ENCODE peak calls at places on chromosome 13, in six cellular contexts. S is body of pancreas, H is aorta, O is uterus, Z is cardiac muscle cell, P is fibroblast of lung. A is an unnamed sample. For H3K4me1 and H3K9me3, the result is how much of the 10 kb centered on the place peaks cover.

GRCh38 chr13:106446011-106446410 is 89.5 kb downstream of the EFNB2 start:
- DNase-seq in S (no peak), H (no peak), O (no peak), Z (peak), P (no peak), A (no peak)

GRCh38 chr13:44465318-44465717 is 91.7 kb downstream of the SERP2 start:
- DNase-seq in S (no peak), H (no peak), O (no peak), Z (no peak), P (no peak), A (no peak)

GRCh38 chr13:82758056-82758455 is 1124.2 kb downstream of the SLITRK1 start:
- DNase-seq in S (no peak), H (no peak), O (no peak), Z (peak), P (no peak), A (no peak)

GRCh38 chr13:99898421-99898820 is 73.1 kb downstream of the ZIC5 start:
- DNase-seq in S (no peak), H (no peak), O (no peak), Z (no peak), P (no peak), A (no peak)

GRCh38 chr13:21130116-21130515 is 46.2 kb downstream of the SKA3 start:
- DNase-seq in S (no peak), H (no peak), O (no peak), Z (no peak), P (no peak), A (no peak)

GRCh38 chr13:39910833-39911232 is 255.4 kb downstream of the COG6 start:
- DNase-seq in S (no peak), H (peak), O (no peak), Z (peak), P (peak), A (peak)

GRCh38 chr13:34817246-34817645 is 124.8 kb upstream of the NBEA start:
- DNase-seq in S (no peak), H (no peak), O (no peak), Z (no peak), P (no peak), A (no peak)

GRCh38 chr13:64457976-64458375 is 2772.2 kb downstream of the PCDH9 start:
- DNase-seq in S (no peak), H (no peak), O (no peak), Z (peak), P (peak), A (no peak)

GRCh38 chr13:44274838-44275237 is 98.8 kb upstream of the SERP2 start:
- DNase-seq in S (no peak), H (no peak), O (peak), Z (no peak), P (peak), A (no peak)

GRCh38 chr13:106417467-106418110 is 117.9 kb downstream of the EFNB2 start:
- DNase-seq in S (no peak), H (no peak), O (no peak), Z (no peak), P (peak), A (no peak)

GRCh38 chr13:45545686-45546409 is 69.7 kb downstream of the ERICH6B start:
- DNase-seq in S (no peak), H (no peak), O (no peak), Z (no peak), P (no peak), A (no peak)

GRCh38 chr13:111219306-111219705 is 101.1 kb upstream of the TEX29 start:
- DNase-seq in S (peak), H (peak), O (no peak), Z (peak), P (peak), A (peak)

GRCh38 chr13:28741080-28741479 is 22.3 kb upstream of the SLC46A3 start:
- DNase-seq in S (no peak), H (no peak), O (no peak), Z (no peak), P (no peak), A (no peak)

GRCh38 chr13:109729031-109729870 is 57.1 kb downstream of the IRS2 start:
- DNase-seq in S (no peak), H (no peak), O (no peak), Z (peak), P (no peak), A (no peak)

GRCh38 chr13:62643007-62643483 is 1227.4 kb upstream of the PCDH20 start:
- DNase-seq in S (no peak), H (no peak), O (no peak), Z (no peak), P (peak), A (no peak)

GRCh38 chr13:101416181-101417042 is at the start of gene NALCN:
- DNase-seq in S (peak), H (peak), O (no peak), Z (peak), P (peak), A (peak)

GRCh38 chr13:23718916-23719470 is 148.8 kb downstream of the TNFRSF19 start:
- DNase-seq in S (no peak), H (no peak), O (no peak), Z (no peak), P (peak), A (no peak)

GRCh38 chr13:38308736-38309135 is 40.9 kb upstream of the UFM1 start:
- DNase-seq in S (no peak), H (no peak), O (no peak), Z (peak), P (peak), A (no peak)

GRCh38 chr13:79749985-79750551 is 269.1 kb downstream of the NDFIP2 start:
- DNase-seq in S (peak), H (peak), O (peak), Z (peak), P (peak), A (peak)

GRCh38 chr13:76621726-76622125 is 264.5 kb downstream of the KCTD12 start:
- DNase-seq in S (no peak), H (no peak), O (no peak), Z (no peak), P (peak), A (no peak)

GRCh38 chr13:33352023-33352422 is 66.5 kb upstream of the STARD13 start:
- DNase-seq in S (no peak), H (no peak), O (no peak), Z (no peak), P (no peak), A (no peak)

GRCh38 chr13:40197049-40197448 is 469.4 kb downstream of the FOXO1 start:
- DNase-seq in S (no peak), H (no peak), O (no peak), Z (no peak), P (no peak), A (no peak)

GRCh38 chr13:78241278-78241919 is 322.8 kb upstream of the EDNRB start:
- DNase-seq in S (peak), H (no peak), O (no peak), Z (peak), P (peak), A (peak)

GRCh38 chr13:27643334-27644158 is 21.9 kb downstream of the POLR1D start:
- DNase-seq in S (no peak), H (no peak), O (no peak), Z (no peak), P (no peak), A (no peak)

GRCh38 chr13:27638521-27638920 is 16.8 kb downstream of the POLR1D start:
- DNase-seq in S (no peak), H (no peak), O (peak), Z (peak), P (peak), A (no peak)

GRCh38 chr13:27644302-27644701 is 22.6 kb downstream of the POLR1D start:
- DNase-seq in S (peak), H (no peak), O (no peak), Z (peak), P (peak), A (no peak)

GRCh38 chr13:27639186-27639585 is 17.5 kb downstream of the POLR1D start:
- DNase-seq in S (no peak), H (no peak), O (no peak), Z (no peak), P (no peak), A (no peak)

DNA sequence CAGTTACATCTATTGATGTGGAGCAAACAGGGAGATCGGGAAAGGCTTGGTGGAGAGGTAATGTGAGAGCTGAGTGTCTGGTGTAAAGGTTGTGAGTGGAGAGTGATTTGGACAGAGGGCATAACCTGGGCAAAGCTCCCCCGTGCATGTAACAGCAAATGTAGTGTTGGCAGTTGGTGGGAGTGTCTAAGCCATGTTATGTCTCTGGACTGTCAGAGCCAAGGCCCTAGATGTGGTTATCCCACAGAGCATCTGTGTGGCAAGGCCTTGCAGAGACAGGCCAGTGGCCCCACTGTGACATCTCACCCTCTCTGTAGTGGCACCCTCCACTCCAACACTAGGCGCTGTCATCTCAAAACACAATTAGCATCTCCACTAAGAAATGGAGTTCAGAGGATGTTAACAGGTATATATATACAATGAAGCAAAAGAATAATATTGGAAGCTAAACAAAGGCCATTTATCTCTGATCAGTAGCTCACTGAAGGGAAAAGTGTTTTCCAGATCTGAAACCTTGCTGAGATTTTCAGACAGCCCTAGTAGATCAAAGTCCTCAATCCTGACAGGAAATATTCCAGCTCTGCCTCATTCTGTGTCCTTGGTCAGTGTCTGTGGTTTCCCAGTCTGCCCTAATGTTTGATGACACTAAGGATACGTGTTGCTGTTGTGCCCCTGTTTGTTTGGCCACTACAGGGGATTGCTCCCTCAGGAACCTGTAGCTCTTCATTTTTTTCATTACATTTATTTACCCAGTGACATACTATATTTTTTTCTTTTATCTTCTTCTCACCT is 20.2 kb downstream of the POLR1D start:
- DNase-seq in S (no peak), H (no peak), O (no peak), Z (no peak), P (no peak), A (no peak)
- H3K4me1 ChIP-seq in S (under half), H (under half), O (under half), Z (under half), P (under half), A (half or more)

GRCh38 chr13:94708031-94708571 is 4.2 kb downstream of the SOX21 start:
- DNase-seq in S (no peak), H (no peak), O (no peak), Z (no peak), P (no peak), A (no peak)

GRCh38 chr13:94708971-94709614 is 3.3 kb downstream of the SOX21 start:
- DNase-seq in S (no peak), H (no peak), O (no peak), Z (no peak), P (no peak), A (no peak)

GRCh38 chr13:94706854-94707399 is 5.4 kb downstream of the SOX21 start:
- DNase-seq in S (no peak), H (no peak), O (no peak), Z (no peak), P (no peak), A (no peak)

GRCh38 chr13:94706101-94706853 is 6.1 kb downstream of the SOX21 start:
- DNase-seq in S (no peak), H (no peak), O (no peak), Z (no peak), P (no peak), A (no peak)

DNA sequence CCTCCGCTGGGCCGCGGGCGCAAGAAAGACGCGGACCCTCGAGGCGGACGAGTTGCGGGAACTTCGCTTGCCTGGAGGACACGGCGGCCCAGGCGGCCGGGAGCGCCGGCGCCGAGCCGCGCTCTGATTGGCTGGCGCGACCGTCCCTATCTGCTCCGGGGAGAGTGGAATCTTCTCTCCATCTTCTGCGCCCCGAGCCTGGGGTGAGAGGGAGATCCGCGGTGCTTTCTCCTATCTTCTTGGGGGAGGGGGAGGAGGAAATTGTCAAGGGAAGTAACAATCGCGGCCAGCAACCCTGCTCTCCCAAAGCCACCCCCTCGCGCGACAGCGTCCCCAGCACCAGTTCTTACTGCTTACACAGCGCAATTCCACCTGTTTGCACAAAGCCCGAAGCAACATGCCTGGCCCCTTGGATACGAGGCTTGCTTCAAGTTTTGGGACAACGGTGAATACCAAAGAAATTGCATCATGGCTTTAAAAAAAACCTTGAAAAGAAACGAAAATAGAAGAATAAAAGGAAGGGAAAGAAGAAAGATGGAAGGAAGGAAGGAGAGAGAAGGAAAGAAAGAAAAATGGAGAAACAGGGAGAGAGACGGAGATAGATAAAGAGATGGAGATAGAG is 4.8 kb downstream of the SOX21 start:
- DNase-seq in S (no peak), H (no peak), O (no peak), Z (no peak), P (no peak), A (no peak)
- H3K9me3 ChIP-seq in S (under half), H (under half), O (under half), Z (under half), P (under half), A (under half)

GRCh38 chr13:114050536-114051450 is 76.9 kb upstream of the C13orf46 start:
- DNase-seq in S (no peak), H (peak), O (no peak), Z (no peak), P (no peak), A (no peak)
- H3K4me1 ChIP-seq in S (under half), H (under half), O (under half), Z (under half), P (under half), A (under half)

DNA sequence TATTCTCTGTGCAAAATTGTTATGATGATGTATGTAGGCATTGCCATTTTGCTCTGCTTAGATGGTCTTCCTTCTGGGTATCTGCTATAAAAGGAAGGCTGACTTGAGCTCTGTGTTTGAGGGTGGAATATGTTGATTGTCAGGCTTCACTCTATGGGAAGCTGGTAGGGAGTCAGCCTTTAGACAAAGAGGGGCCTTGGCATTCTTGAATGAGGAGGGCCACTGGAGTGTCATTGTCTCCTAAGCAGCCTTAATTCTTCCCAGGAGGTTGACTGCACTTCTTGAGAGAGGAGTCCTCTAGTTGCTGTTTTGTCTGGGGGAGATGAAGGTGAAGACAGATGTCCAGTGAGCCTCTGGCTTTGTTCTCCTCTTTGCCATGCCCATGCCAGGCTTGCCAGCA is 266.8 kb downstream of the KCNRG start:
- DNase-seq in S (no peak), H (no peak), O (no peak), Z (no peak), P (no peak), A (no peak)
- H3K9me3 ChIP-seq in S (under half), H (under half), O (under half), Z (under half), P (under half), A (under half)

DNA sequence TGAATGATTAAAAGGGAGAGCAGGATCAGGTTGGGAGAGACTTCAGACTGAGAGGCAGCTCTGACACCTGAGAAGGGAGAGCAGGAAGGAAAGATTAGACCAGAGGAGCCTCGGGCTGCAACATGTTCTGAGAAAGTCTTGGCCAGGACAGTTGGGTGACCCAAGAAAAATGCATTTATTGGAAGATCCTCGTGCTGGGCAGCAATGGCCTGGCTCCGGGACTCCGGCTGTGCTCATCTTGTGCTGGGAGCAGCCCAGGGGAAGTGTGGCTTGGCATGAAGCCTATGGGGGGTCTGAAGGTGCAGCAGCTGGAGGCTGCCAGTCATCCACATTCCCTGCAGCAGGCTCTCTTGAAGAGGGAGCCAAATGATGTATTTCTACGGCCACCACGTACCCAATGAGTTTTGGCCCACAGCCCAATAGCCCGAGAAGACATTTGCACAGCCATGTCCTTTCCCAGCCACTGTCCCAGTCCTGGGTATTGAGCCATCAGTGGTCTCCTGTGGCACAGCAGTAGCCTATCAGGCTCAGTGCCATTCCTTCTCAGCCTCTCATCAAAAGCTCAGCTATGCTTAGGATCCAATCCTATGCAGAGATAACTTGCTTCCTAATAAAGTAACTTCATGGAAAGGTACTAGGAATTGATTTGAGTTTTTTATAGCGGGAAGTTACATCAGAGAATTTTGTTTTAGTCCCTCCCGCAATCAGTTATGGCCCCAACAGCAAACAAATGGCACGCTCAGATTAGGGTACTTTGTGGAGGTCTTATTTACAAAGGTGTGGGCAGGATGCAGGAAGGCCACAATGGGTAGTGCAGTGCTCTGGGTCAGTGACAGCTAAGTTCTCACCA is 76.1 kb upstream of the MEDAG start:
- DNase-seq in S (no peak), H (no peak), O (no peak), Z (no peak), P (no peak), A (no peak)
- H3K4me1 ChIP-seq in S (under half), H (under half), O (under half), Z (under half), P (under half), A (under half)

GRCh38 chr13:18212873-18213272 is 968.8 kb downstream of the TUBA3C start:
- DNase-seq in S (peak), H (no peak), O (no peak), Z (peak), P (peak), A (no peak)
- H3K9me3 ChIP-seq in S (under half), H (under half), O (under half), Z (under half), P (under half), A (under half)

GRCh38 chr13:114108141-114108761 is 24.2 kb downstream of the RASA3 start:
- DNase-seq in S (no peak), H (peak), O (peak), Z (no peak), P (no peak), A (no peak)
- H3K4me1 ChIP-seq in S (under half), H (under half), O (under half), Z (under half), P (half or more), A (under half)

GRCh38 chr13:90542959-90543358 is 804.5 kb upstream of the MIR17HG start:
- DNase-seq in S (no peak), H (no peak), O (no peak), Z (no peak), P (no peak), A (no peak)

GRCh38 chr13:90534617-90535340 is 812.7 kb upstream of the MIR17HG start:
- DNase-seq in S (no peak), H (no peak), O (no peak), Z (no peak), P (no peak), A (no peak)

GRCh38 chr13:90541346-90541745 is 806.1 kb upstream of the MIR17HG start:
- DNase-seq in S (no peak), H (no peak), O (no peak), Z (no peak), P (no peak), A (no peak)

GRCh38 chr13:90533866-90534265 is 813.6 kb upstream of the MIR17HG start:
- DNase-seq in S (no peak), H (no peak), O (no peak), Z (no peak), P (no peak), A (no peak)

DNA sequence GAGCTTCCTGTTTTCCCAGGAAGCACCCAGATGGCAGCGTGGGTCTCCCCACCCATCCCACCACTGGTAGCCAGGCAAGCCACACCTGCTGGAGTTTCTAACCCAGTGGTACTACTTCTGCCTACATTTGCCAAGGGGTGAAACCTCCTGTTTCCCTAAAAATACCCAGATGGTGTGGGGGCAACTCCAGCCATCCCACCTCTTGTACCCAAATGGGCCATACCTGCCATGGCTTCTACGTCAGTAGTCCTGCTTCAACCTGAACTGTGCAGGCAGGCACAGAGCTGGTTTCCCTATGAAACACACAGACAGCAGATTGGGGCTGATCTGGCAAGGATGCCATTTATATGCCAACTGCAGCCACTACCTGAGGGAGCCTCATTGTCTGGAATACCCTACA is 809.4 kb upstream of the MIR17HG start:
- DNase-seq in S (no peak), H (no peak), O (no peak), Z (no peak), P (no peak), A (no peak)
- H3K9me3 ChIP-seq in S (under half), H (under half), O (under half), Z (under half), P (under half), A (under half)